ENCODE peak calls at places on chromosomes 3 and 15, in ten cellular contexts. O is activated gamma-delta T cell treated with Interleukin-2 at 50 U/mL for 16 hours; A is mesothelial cell of epicardium; N is left colon; T is CD4-positive, alpha-beta memory T cell; I is T follicular helper cell; D is fibroblast of the conjunctiva; E is activated T-helper 2 cell treated with anti-CD3 and anti-CD28 coated beads, Interferon-gamma antibody, Interleukin-2, Interleukin-4, amounts not matched to agents 10 μg/mL and 5 μg/mL and 100 μg/mL, durations not matched to agents 14 hours and 24 hours and 36 hours; M is GM10248; X is LoVo. R is an unnamed sample.

GRCh38 chr3:161072076-161072697 is 33.0 kb downstream of the B3GALNT1 start:
- DNase-seq in O (no peak), A (no peak), N (no peak), T (no peak), I (no peak), D (no peak), E (no peak), M (no peak), X (no peak), R (no peak)

GRCh38 chr3:115081444-115081843 is 65.6 kb downstream of the ZBTB20 start:
- DNase-seq in O (no peak), A (no peak), N (no peak), T (no peak), I (no peak), D (no peak), E (no peak), M (no peak), X (no peak), R (no peak)

GRCh38 chr3:116314476-116314875 is 130.8 kb downstream of the LSAMP start:
- DNase-seq in O (no peak), A (no peak), N (no peak), T (no peak), I (no peak), D (no peak), E (no peak), M (no peak), X (no peak), R (no peak)

GRCh38 chr3:134369231-134369741 is 5.0 kb downstream of the AMOTL2 start:
- DNase-seq in O (no peak), A (no peak), N (peak; percentile 13), T (no peak), I (no peak), D (no peak), E (no peak), M (no peak), X (no peak), R (no peak)

GRCh38 chr15:70528270-70528706 is 235.1 kb downstream of the UACA start:
- DNase-seq in O (peak; percentile 42), A (peak; percentile 25), N (peak; percentile 45), T (peak; percentile 77), I (peak; percentile 29), D (no peak), E (peak; percentile 70), M (peak; percentile 74), X (peak; percentile 90), R (peak; percentile 49)

GRCh38 chr3:74489393-74489792 is 125.1 kb downstream of the CNTN3 start:
- DNase-seq in O (no peak), A (no peak), N (no peak), T (no peak), I (no peak), D (no peak), E (no peak), M (no peak), X (no peak), R (no peak)

GRCh38 chr3:101243285-101244211 is 76.8 kb downstream of the IMPG2 start:
- DNase-seq in O (no peak), A (no peak), N (no peak), T (no peak), I (no peak), D (no peak), E (no peak), M (no peak), X (no peak), R (no peak)

GRCh38 chr3:27138562-27138961 is 230.6 kb downstream of the NEK10 start:
- DNase-seq in O (no peak), A (no peak), N (no peak), T (no peak), I (no peak), D (peak; percentile 14), E (no peak), M (no peak), X (no peak), R (no peak)

GRCh38 chr15:95132774-95133173 is 901.4 kb downstream of the MCTP2 start:
- DNase-seq in O (no peak), A (no peak), N (no peak), T (no peak), I (no peak), D (no peak), E (no peak), M (no peak), X (no peak), R (no peak)

GRCh38 chr15:38059665-38060064 is 125.2 kb downstream of the TMCO5A start:
- DNase-seq in O (no peak), A (no peak), N (no peak), T (no peak), I (no peak), D (no peak), E (no peak), M (no peak), X (no peak), R (no peak)

GRCh38 chr3:132354916-132355702 is 37.9 kb downstream of the ACP3 start:
- DNase-seq in O (no peak), A (no peak), N (no peak), T (no peak), I (no peak), D (no peak), E (no peak), M (no peak), X (no peak), R (no peak)

GRCh38 chr3:170531557-170532335 is 54.1 kb downstream of the SLC7A14 start:
- DNase-seq in O (no peak), A (no peak), N (no peak), T (no peak), I (no peak), D (no peak), E (no peak), M (no peak), X (no peak), R (no peak)

GRCh38 chr3:52532517-52532837 is 1.2 kb downstream of the NT5DC2 start:
- DNase-seq in O (peak; percentile 48), A (peak; percentile 41), N (no peak), T (peak; percentile 28), I (no peak), D (no peak), E (no peak), M (no peak), X (peak; percentile 9), R (peak; percentile 29)

GRCh38 chr3:136818191-136818850 is 605 bp upstream of the SLC35G2 start:
- DNase-seq in O (peak; percentile 21), A (no peak), N (no peak), T (no peak), I (no peak), D (peak; percentile 60), E (peak; percentile 13), M (peak; percentile 54), X (no peak), R (peak; percentile 33)

GRCh38 chr3:53045107-53045783 is 628 bp downstream of the SFMBT1 start:
- DNase-seq in O (peak; percentile 50), A (peak; percentile 52), N (peak; percentile 39), T (peak; percentile 78), I (peak; percentile 53), D (no peak), E (no peak), M (peak; percentile 81), X (peak; percentile 73), R (peak; percentile 62)

GRCh38 chr3:66392512-66392911 is 108.3 kb downstream of the LRIG1 start:
- DNase-seq in O (no peak), A (no peak), N (no peak), T (no peak), I (no peak), D (no peak), E (no peak), M (no peak), X (no peak), R (no peak)

GRCh38 chr15:57785959-57786358 is 79.4 kb downstream of the POLR2M start:
- DNase-seq in O (no peak), A (no peak), N (no peak), T (no peak), I (no peak), D (no peak), E (no peak), M (no peak), X (no peak), R (no peak)

GRCh38 chr15:58433597-58434333 is 2.0 kb downstream of the LIPC start:
- DNase-seq in O (no peak), A (no peak), N (no peak), T (no peak), I (no peak), D (no peak), E (no peak), M (no peak), X (no peak), R (no peak)

GRCh38 chr3:5016218-5017161 is 37.3 kb downstream of the BHLHE40 start:
- DNase-seq in O (peak; percentile 53), A (no peak), N (peak; percentile 89), T (peak; percentile 48), I (no peak), D (no peak), E (peak; percentile 47), M (peak; percentile 54), X (peak; percentile 88), R (peak; percentile 49)

GRCh38 chr3:104362319-104362718 is 1004.4 kb upstream of the ALCAM start:
- DNase-seq in O (no peak), A (no peak), N (no peak), T (no peak), I (no peak), D (no peak), E (no peak), M (no peak), X (no peak), R (no peak)

GRCh38 chr3:72844436-72844999 is 3.7 kb downstream of the SHQ1 start:
- DNase-seq in O (no peak), A (no peak), N (no peak), T (no peak), I (no peak), D (no peak), E (no peak), M (peak; percentile 24), X (no peak), R (peak; percentile 7)

GRCh38 chr3:154885016-154885415 is 195.1 kb upstream of the MME start:
- DNase-seq in O (no peak), A (no peak), N (no peak), T (no peak), I (no peak), D (peak; percentile 43), E (no peak), M (no peak), X (no peak), R (no peak)